ENCODE peak calls at places on chromosomes 5 and 9, in nine cellular contexts. R, Q, L, D, V, A, C, G and U are unnamed samples.

GRCh38 chr9:71812385-71812784 is 44.1 kb upstream of the CEMIP2 start:
- DNase-seq in D (no peak), A (no peak), C (no peak), R (peak; percentile 82), Q (no peak), G (no peak), V (no peak), L (no peak), U (no peak)

GRCh38 chr5:14752497-14753071 is 88.1 kb downstream of the OTULIN start:
- DNase-seq in G (no peak), V (no peak), R (no peak), A (no peak), Q (no peak), C (no peak), D (no peak), L (no peak), U (no peak)

GRCh38 chr9:68446836-68447235 is 90.4 kb downstream of the PGM5 start:
- DNase-seq in Q (no peak), C (no peak), L (no peak), R (no peak), V (peak; percentile 32), G (no peak), A (no peak), D (peak; percentile 95), U (no peak)

GRCh38 chr5:68380071-68380470 is 164.5 kb downstream of the PIK3R1 start:
- DNase-seq in L (no peak), R (no peak), G (no peak), V (no peak), Q (no peak), C (no peak), D (no peak), A (no peak), U (no peak)

GRCh38 chr9:112553256-112553826 is 66.7 kb downstream of the KIAA1958 start:
- DNase-seq in D (no peak), V (no peak), A (no peak), Q (no peak), L (no peak), C (peak; percentile 69), G (no peak), R (no peak), U (no peak)

GRCh38 chr5:19806756-19807155 is 181.2 kb downstream of the CDH18 start:
- DNase-seq in C (no peak), A (no peak), L (no peak), G (no peak), D (no peak), R (no peak), Q (no peak), V (no peak), U (no peak)

GRCh38 chr5:83516962-83517750 is 45.6 kb downstream of the VCAN start:
- DNase-seq in L (no peak), Q (no peak), C (no peak), R (no peak), G (no peak), V (no peak), D (no peak), A (no peak), U (no peak)

GRCh38 chr9:109117856-109118801 is 1.6 kb downstream of the TMEM245 start:
- DNase-seq in A (peak; percentile 51), D (no peak), L (no peak), Q (no peak), G (no peak), C (peak; percentile 28), R (peak; percentile 67), V (peak; percentile 32), U (peak; percentile 78)

GRCh38 chr5:179858241-179858585 is 404 bp downstream of the MRNIP start:
- DNase-seq in C (no peak), G (peak; percentile 57), V (peak; percentile 49), A (peak; percentile 50), D (no peak), L (no peak), Q (peak; percentile 31), R (no peak), U (peak; percentile 79)

GRCh38 chr5:23302438-23302837 is 205.0 kb upstream of the PRDM9 start:
- DNase-seq in C (no peak), G (no peak), Q (no peak), A (no peak), D (no peak), R (no peak), V (no peak), L (no peak), U (no peak)
- TF ChIP-seq CTCF in C (no peak), G (no peak), Q (no peak), A (no peak), D (no peak), R (no peak), V (no peak), L (no peak), U (no peak)

GRCh38 chr9:132077881-132078280 is 1.8 kb downstream of the MED27 start:
- DNase-seq in R (no peak), Q (no peak), G (no peak), C (no peak), L (no peak), V (no peak), D (no peak), A (no peak), U (no peak)

GRCh38 chr9:132082188-132082587 is 2.5 kb upstream of the MED27 start:
- DNase-seq in Q (no peak), G (no peak), R (no peak), A (no peak), C (no peak), D (no peak), L (no peak), V (no peak), U (no peak)

GRCh38 chr9:132075853-132076252 is 3.8 kb downstream of the MED27 start:
- DNase-seq in C (no peak), D (no peak), Q (no peak), A (no peak), R (no peak), V (no peak), G (no peak), L (no peak), U (no peak)

GRCh38 chr9:132078369-132079356 is 1.0 kb downstream of the MED27 start:
- DNase-seq in G (no peak), D (peak; percentile 68), V (peak; percentile 24), A (no peak), R (peak; percentile 68), L (no peak), Q (peak; percentile 17), C (no peak), U (no peak)

GRCh38 chr9:132079391-132080071 is at the start of gene MED27:
- DNase-seq in Q (peak; percentile 91), R (peak; percentile 96), V (peak; percentile 94), D (peak; percentile 93), C (peak; percentile 94), A (peak; percentile 88), L (peak; percentile 93), G (peak; percentile 97), U (peak; percentile 97)
- H3K27ac ChIP-seq in Q (peak within 1 kb of the TSS; percentile 9), R (peak within 1 kb of the TSS; percentile 75), V (no peak within 1 kb of the TSS), D (peak within 1 kb of the TSS; percentile 66), C (no peak within 1 kb of the TSS), A (peak within 1 kb of the TSS; percentile 79), L (peak within 1 kb of the TSS; percentile 72), G (peak within 1 kb of the TSS; percentile 72), U (no peak within 1 kb of the TSS)

DNA sequence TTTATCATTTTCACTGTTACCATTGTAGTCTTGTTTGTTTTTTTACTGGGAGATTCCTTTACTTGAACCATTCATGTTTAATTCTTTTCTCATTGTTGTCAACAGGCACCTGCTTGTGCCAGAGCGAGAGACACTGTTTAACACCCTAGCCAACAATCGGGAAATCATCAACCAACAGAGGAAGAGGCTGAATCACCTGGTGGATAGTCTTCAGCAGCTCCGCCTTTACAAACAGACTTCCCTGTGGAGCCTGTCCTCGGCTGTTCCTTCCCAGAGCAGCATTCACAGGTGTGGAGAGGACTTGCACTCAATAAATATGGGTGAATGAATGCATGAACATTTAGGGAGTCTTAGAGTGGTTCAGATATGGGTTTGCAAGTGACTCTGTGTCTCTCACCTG is 37.5 kb downstream of the NUP214 start:
- DNase-seq in A (no peak), V (no peak), R (no peak), D (no peak), C (no peak), G (no peak), Q (no peak), L (no peak), U (no peak)
- H3K4me1 ChIP-seq in A (no peaks in the 10 kb centered on the region), V (no peaks in the 10 kb centered on the region), R (no peaks in the 10 kb centered on the region), D (no peaks in the 10 kb centered on the region), C (no peaks in the 10 kb centered on the region), G (no peaks in the 10 kb centered on the region), Q (no peaks in the 10 kb centered on the region), L (no peaks in the 10 kb centered on the region), U (no peaks in the 10 kb centered on the region)

DNA sequence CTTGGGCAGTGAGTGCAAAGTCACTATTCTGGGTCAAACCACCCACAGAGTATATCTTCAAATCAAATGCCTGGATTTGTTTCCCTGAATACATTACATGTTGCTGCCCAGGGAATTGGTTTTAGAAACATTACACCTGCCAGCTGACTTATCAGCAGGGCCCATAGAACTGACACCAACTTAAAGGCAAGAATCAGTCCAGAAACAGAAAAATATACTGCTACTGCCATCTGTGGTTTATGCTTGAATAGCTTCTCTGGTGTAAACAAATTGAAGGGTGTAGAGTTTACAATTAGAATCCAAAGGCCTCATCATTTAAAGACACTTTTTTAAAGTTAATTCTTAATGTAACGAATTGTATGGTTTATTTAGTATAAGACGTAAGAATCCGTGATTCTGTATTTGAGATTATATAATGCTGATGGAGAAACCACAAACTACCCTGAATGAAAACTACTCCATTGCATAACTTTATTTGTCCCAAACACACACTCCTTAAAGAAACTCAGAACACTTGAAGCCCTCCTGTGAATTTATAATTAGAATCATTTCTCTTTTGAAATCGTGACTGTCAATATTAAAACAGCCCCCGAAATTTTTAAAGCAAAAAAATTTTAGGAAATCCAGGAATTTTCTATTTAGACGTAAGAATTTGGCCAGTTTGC is 6.2 kb downstream of the NR6A1 start:
- DNase-seq in G (no peak), C (no peak), V (no peak), R (no peak), Q (no peak), A (no peak), D (no peak), L (no peak), U (no peak)
- TF ChIP-seq CTCF in G (peak; percentile 14), C (no peak), V (no peak), R (no peak), Q (peak; percentile 28), A (peak; percentile 34), D (no peak), L (no peak), U (peak; percentile 31)

GRCh38 chr9:134163374-134164196 is 779 bp downstream of the RNU6ATAC start:
- DNase-seq in L (peak; percentile 63), R (peak; percentile 84), D (peak; percentile 88), V (peak; percentile 78), A (no peak), G (peak; percentile 82), Q (no peak), C (peak; percentile 58), U (peak; percentile 90)
- H3K27ac ChIP-seq in L (peak overlapping the region; percentile 79), R (no peak overlapping the region), D (no peak overlapping the region), V (no peak overlapping the region), A (no peak overlapping the region), G (no peak overlapping the region), Q (no peak overlapping the region), C (no peak overlapping the region), U (no peak overlapping the region)

DNA sequence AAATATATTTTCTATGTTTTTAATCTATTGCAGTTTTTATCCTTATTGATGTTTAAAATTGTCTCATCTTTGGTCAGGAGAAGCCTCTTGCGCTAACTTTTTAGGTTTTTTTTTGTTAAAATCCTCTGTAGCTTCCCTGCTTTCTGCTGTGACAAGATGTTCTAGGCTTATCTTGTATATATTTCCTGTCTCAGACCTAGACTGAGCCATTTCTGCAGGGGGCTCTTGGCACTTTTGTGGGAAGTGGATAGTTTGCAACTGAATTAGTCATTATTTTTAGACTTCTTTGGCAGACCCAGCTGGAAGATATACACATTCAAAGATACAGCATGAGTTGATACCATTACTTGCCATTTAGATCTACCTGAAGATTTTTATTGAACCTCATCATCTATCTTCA is 28.8 kb downstream of the TCERG1 start:
- DNase-seq in C (no peak), V (no peak), L (no peak), Q (no peak), R (no peak), D (no peak), A (no peak), G (no peak), U (no peak)
- H3K4me1 ChIP-seq in C (no peaks in the 10 kb centered on the region), V (no peaks in the 10 kb centered on the region), L (no peaks in the 10 kb centered on the region), Q (no peaks in the 10 kb centered on the region), R (no peaks in the 10 kb centered on the region), D (no peaks in the 10 kb centered on the region), A (no peaks in the 10 kb centered on the region), G (no peaks in the 10 kb centered on the region), U (no peaks in the 10 kb centered on the region)